ENCODE peak calls at places on chromosomes 3 and 15, in six cellular contexts. C is kidney, P is BJ, L is tibial artery, X is epithelial cell of proximal tubule, G is adrenal gland. B is an unnamed sample.

GRCh38 chr3:71486831-71487230 is 96.7 kb downstream of the FOXP1 start:
- DNase-seq in G (no peak), P (no peak), C (no peak), X (no peak), L (no peak), B (no peak)

GRCh38 chr3:113051222-113051804 is 60.5 kb downstream of the GTPBP8 start:
- DNase-seq in G (peak; percentile 92), P (no peak), L (peak; percentile 91), C (peak; percentile 65), X (peak; percentile 20), B (peak; percentile 87)

GRCh38 chr15:52010633-52011595 is 8.1 kb upstream of the MAPK6 start:
- DNase-seq in X (no peak), G (peak; percentile 88), P (no peak), L (no peak), C (no peak), B (peak; percentile 56)

GRCh38 chr3:112699436-112699978 is 58.6 kb upstream of the CCDC80 start:
- DNase-seq in X (peak; percentile 32), G (peak; percentile 34), P (peak; percentile 35), C (no peak), L (no peak), B (peak; percentile 50)

GRCh38 chr15:93203036-93203435 is 114.0 kb upstream of the RGMA start:
- DNase-seq in C (no peak), G (no peak), L (no peak), P (no peak), X (no peak), B (no peak)

GRCh38 chr3:54882114-54882833 is 45.6 kb downstream of the LRTM1 start:
- DNase-seq in L (no peak), C (no peak), G (no peak), P (peak; percentile 95), X (peak; percentile 49), B (no peak)

GRCh38 chr3:127699098-127699945 is 26.6 kb downstream of the ABTB1 start:
- DNase-seq in X (no peak), G (peak; percentile 81), P (no peak), L (no peak), C (peak; percentile 23), B (no peak)

GRCh38 chr3:192408007-192408655 is 319.2 kb downstream of the FGF12 start:
- DNase-seq in P (no peak), G (peak; percentile 49), L (no peak), X (no peak), C (peak; percentile 80), B (peak; percentile 52)

GRCh38 chr3:179546814-179547241 is 15.9 kb upstream of the ACTL6A start:
- DNase-seq in C (no peak), L (no peak), X (no peak), P (no peak), G (no peak), B (no peak)

GRCh38 chr15:90351479-90352108 is 490 bp upstream of the ZNF774 start:
- DNase-seq in X (no peak), C (peak; percentile 72), P (no peak), L (peak; percentile 27), G (no peak), B (no peak)

GRCh38 chr3:18144571-18144970 is 280.6 kb downstream of the SATB1 start:
- DNase-seq in G (no peak), P (no peak), X (no peak), L (no peak), C (no peak), B (no peak)

DNA sequence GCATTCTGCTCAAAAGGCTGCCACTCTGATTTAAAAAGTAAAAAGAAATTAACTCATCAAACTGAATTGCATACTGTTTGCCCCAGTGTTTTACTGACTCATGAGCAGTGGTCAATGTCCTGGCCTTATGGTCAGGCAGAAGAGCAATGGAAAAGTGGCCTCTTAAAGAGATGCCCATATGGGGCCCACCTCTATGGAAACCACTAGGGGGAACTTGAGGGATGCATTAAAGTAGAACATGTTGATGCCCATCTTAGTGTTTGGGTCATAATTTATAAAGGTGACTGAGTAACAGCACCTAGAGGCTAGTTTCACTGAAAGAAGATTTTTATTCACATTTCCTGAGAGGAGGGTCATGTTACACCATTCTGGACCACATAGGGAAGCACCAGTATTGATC is 66.5 kb upstream of the RNU6-1 start:
- DNase-seq in L (no peak), C (no peak), X (no peak), G (no peak), P (no peak), B (no peak)
- TF ChIP-seq CTCF in L (no peak), C (no peak), X (peak; percentile 32), G (no peak), P (peak; percentile 26), B (no peak)

GRCh38 chr15:59439571-59439970 is 1.6 kb downstream of the FAM81A start:
- DNase-seq in X (no peak), C (no peak), L (no peak), P (no peak), G (no peak), B (no peak)
- H3K4me3 ChIP-seq in X (no peak overlapping the region), C (no peak overlapping the region), L (no peak overlapping the region), P (no peak overlapping the region), G (no peak overlapping the region), B (no peak overlapping the region)

GRCh38 chr15:49370782-49371181 is 52.3 kb upstream of the FGF7 start:
- DNase-seq in L (no peak), P (no peak), G (no peak), C (no peak), X (no peak), B (no peak)
- TF ChIP-seq CTCF in L (no peak), P (peak; percentile 43), G (no peak), C (no peak), X (peak; percentile 30), B (no peak)

DNA sequence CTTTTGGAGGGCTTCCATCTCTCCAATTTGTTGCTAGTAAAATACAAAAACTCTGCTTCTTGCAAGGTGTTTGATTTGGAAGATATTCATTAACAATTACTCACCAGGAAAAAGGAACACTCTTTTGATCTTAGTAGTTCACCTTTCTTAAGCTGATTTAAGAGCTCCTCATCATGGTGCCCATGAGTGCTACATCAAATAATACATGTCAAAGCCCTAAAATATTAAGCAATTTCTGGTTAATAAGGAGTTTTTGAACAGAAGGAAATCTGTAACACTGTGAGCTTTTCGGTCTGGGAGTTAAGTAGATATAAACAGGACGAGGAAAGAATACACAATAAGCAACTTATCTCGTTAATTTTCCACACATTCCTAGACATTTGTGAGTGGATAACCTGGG is 83.9 kb upstream of the DCBLD2 start:
- DNase-seq in G (no peak), X (no peak), L (no peak), C (no peak), P (no peak), B (no peak)
- H3K4me3 ChIP-seq in G (no peak overlapping the region), X (peak overlapping the region; percentile 63), L (no peak overlapping the region), C (no peak overlapping the region), P (no peak overlapping the region), B (no peak overlapping the region)

GRCh38 chr3:102229062-102229655 is 205.7 kb upstream of the ZPLD1 start:
- DNase-seq in P (peak; percentile 19), G (peak; percentile 80), C (peak; percentile 39), L (peak; percentile 78), X (peak; percentile 29), B (peak; percentile 71)
- TF ChIP-seq CTCF in P (peak; percentile 94), G (peak; percentile 92), C (peak; percentile 98), L (peak; percentile 96), X (peak; percentile 97), B (peak; percentile 90)

GRCh38 chr3:9111349-9112265 is 137.8 kb downstream of the SRGAP3 start:
- DNase-seq in G (peak; percentile 47), L (peak; percentile 65), C (no peak), X (no peak), P (no peak), B (no peak)
- H3K4me3 ChIP-seq in G (no peak overlapping the region), L (no peak overlapping the region), C (no peak overlapping the region), X (no peak overlapping the region), P (no peak overlapping the region), B (no peak overlapping the region)

GRCh38 chr3:40782086-40782721 is 257.4 kb downstream of the ZNF621 start:
- DNase-seq in G (no peak), C (no peak), L (no peak), X (no peak), P (no peak), B (no peak)
- TF ChIP-seq CTCF in G (peak; percentile 11), C (no peak), L (no peak), X (peak; percentile 44), P (no peak), B (no peak)

B was measured in thyroid gland.